ENCODE peak calls at places on chromosomes 4 and X, in six cellular contexts. One of them, this sample, is unnamed. For H3K4me1, the result is how much of the 10 kb centered on the place peaks cover.

GRCh38 chrX:48972214-48973164 is 845 bp upstream of the KCND1 start:
- DNase-seq in CD8-positive, alpha-beta memory T cell: no peak
- DNase-seq in transverse colon: peak
- DNase-seq in ovary: no peak
- DNase-seq in uterus: peak
- DNase-seq in fibroblast of lung: peak
- DNase-seq in this sample: no peak

GRCh38 chr4:8291701-8292387 is 22.3 kb downstream of the HTRA3 start:
- DNase-seq in CD8-positive, alpha-beta memory T cell: no peak
- DNase-seq in transverse colon: no peak
- DNase-seq in ovary: peak
- DNase-seq in uterus: peak
- DNase-seq in fibroblast of lung: no peak
- DNase-seq in this sample: peak

GRCh38 chrX:54495814-54496516 is at the start of gene FGD1:
- DNase-seq in CD8-positive, alpha-beta memory T cell: peak
- DNase-seq in transverse colon: peak
- DNase-seq in ovary: peak
- DNase-seq in uterus: peak
- DNase-seq in fibroblast of lung: peak
- DNase-seq in this sample: peak

GRCh38 chrX:151384807-151385206 is 12.2 kb upstream of the VMA21 start:
- DNase-seq in CD8-positive, alpha-beta memory T cell: no peak
- DNase-seq in transverse colon: no peak
- DNase-seq in ovary: no peak
- DNase-seq in uterus: no peak
- DNase-seq in fibroblast of lung: no peak
- DNase-seq in this sample: peak

GRCh38 chrX:77014655-77015377 is 432.4 kb upstream of the FGF16 start:
- DNase-seq in CD8-positive, alpha-beta memory T cell: no peak
- DNase-seq in transverse colon: no peak
- DNase-seq in ovary: no peak
- DNase-seq in uterus: no peak
- DNase-seq in fibroblast of lung: peak
- DNase-seq in this sample: no peak

GRCh38 chr4:55175779-55176231 is 50.4 kb upstream of the KDR start:
- DNase-seq in CD8-positive, alpha-beta memory T cell: no peak
- DNase-seq in transverse colon: no peak
- DNase-seq in ovary: no peak
- DNase-seq in uterus: no peak
- DNase-seq in fibroblast of lung: peak
- DNase-seq in this sample: no peak

GRCh38 chrX:37658352-37659030 is 27.1 kb upstream of the XK start:
- DNase-seq in CD8-positive, alpha-beta memory T cell: no peak
- DNase-seq in transverse colon: no peak
- DNase-seq in ovary: no peak
- DNase-seq in uterus: no peak
- DNase-seq in fibroblast of lung: no peak
- DNase-seq in this sample: no peak

GRCh38 chrX:151695583-151695930 is 299 bp downstream of the PRRG3 start:
- DNase-seq in CD8-positive, alpha-beta memory T cell: no peak
- DNase-seq in transverse colon: no peak
- DNase-seq in ovary: no peak
- DNase-seq in uterus: no peak
- DNase-seq in fibroblast of lung: no peak
- DNase-seq in this sample: no peak

GRCh38 chr4:106032851-106033286 is 137.6 kb downstream of the NPNT start:
- DNase-seq in CD8-positive, alpha-beta memory T cell: no peak
- DNase-seq in transverse colon: no peak
- DNase-seq in ovary: no peak
- DNase-seq in uterus: no peak
- DNase-seq in fibroblast of lung: peak
- DNase-seq in this sample: no peak

GRCh38 chrX:41956027-41956426 is 32.7 kb upstream of the CASK start:
- DNase-seq in CD8-positive, alpha-beta memory T cell: no peak
- DNase-seq in transverse colon: no peak
- DNase-seq in ovary: no peak
- DNase-seq in uterus: no peak
- DNase-seq in fibroblast of lung: no peak
- DNase-seq in this sample: no peak

GRCh38 chr4:6217716-6218381 is 17.5 kb upstream of the JAKMIP1 start:
- DNase-seq in CD8-positive, alpha-beta memory T cell: no peak
- DNase-seq in transverse colon: no peak
- DNase-seq in ovary: no peak
- DNase-seq in uterus: no peak
- DNase-seq in fibroblast of lung: no peak
- DNase-seq in this sample: no peak

GRCh38 chr4:7999279-7999678 is 59.6 kb upstream of the AFAP1 start:
- DNase-seq in CD8-positive, alpha-beta memory T cell: no peak
- DNase-seq in transverse colon: no peak
- DNase-seq in ovary: no peak
- DNase-seq in uterus: no peak
- DNase-seq in fibroblast of lung: no peak
- DNase-seq in this sample: no peak

GRCh38 chr4:54254915-54255246 is 25.8 kb downstream of the PDGFRA start:
- DNase-seq in CD8-positive, alpha-beta memory T cell: no peak
- DNase-seq in transverse colon: no peak
- DNase-seq in ovary: peak
- DNase-seq in uterus: no peak
- DNase-seq in fibroblast of lung: no peak
- DNase-seq in this sample: no peak

GRCh38 chr4:8646296-8647093 is 53.9 kb downstream of the CPZ start:
- DNase-seq in CD8-positive, alpha-beta memory T cell: no peak
- DNase-seq in transverse colon: no peak
- DNase-seq in ovary: peak
- DNase-seq in uterus: peak
- DNase-seq in fibroblast of lung: no peak
- DNase-seq in this sample: no peak

GRCh38 chr4:47774078-47774477 is 63.8 kb downstream of the CORIN start:
- DNase-seq in CD8-positive, alpha-beta memory T cell: no peak
- DNase-seq in transverse colon: no peak
- DNase-seq in ovary: no peak
- DNase-seq in uterus: no peak
- DNase-seq in fibroblast of lung: no peak
- DNase-seq in this sample: no peak

GRCh38 chr4:88792268-88792781 is 94.7 kb upstream of the NAP1L5 start:
- DNase-seq in CD8-positive, alpha-beta memory T cell: no peak
- DNase-seq in transverse colon: no peak
- DNase-seq in ovary: no peak
- DNase-seq in uterus: no peak
- DNase-seq in fibroblast of lung: peak
- DNase-seq in this sample: no peak

GRCh38 chr4:86657910-86658309 is 63.8 kb downstream of the PTPN13 start:
- DNase-seq in CD8-positive, alpha-beta memory T cell: no peak
- DNase-seq in transverse colon: no peak
- DNase-seq in ovary: no peak
- DNase-seq in uterus: no peak
- DNase-seq in fibroblast of lung: no peak
- DNase-seq in this sample: no peak

GRCh38 chr4:7325541-7325940 is 109.2 kb downstream of the PSAPL1 start:
- DNase-seq in CD8-positive, alpha-beta memory T cell: no peak
- DNase-seq in transverse colon: no peak
- DNase-seq in ovary: no peak
- DNase-seq in uterus: no peak
- DNase-seq in fibroblast of lung: no peak
- DNase-seq in this sample: peak

GRCh38 chr4:4256799-4257198 is 8.8 kb upstream of the TMEM128 start:
- DNase-seq in CD8-positive, alpha-beta memory T cell: no peak
- DNase-seq in transverse colon: no peak
- DNase-seq in ovary: no peak
- DNase-seq in uterus: no peak
- DNase-seq in fibroblast of lung: no peak
- DNase-seq in this sample: no peak

GRCh38 chr4:1748465-1748995 is 27.2 kb downstream of the TACC3 start:
- DNase-seq in CD8-positive, alpha-beta memory T cell: peak
- DNase-seq in transverse colon: peak
- DNase-seq in ovary: peak
- DNase-seq in uterus: peak
- DNase-seq in fibroblast of lung: peak
- DNase-seq in this sample: peak

GRCh38 chrX:31166416-31166815 is 94.6 kb upstream of the FTHL17 start:
- DNase-seq in CD8-positive, alpha-beta memory T cell: no peak
- DNase-seq in transverse colon: no peak
- DNase-seq in ovary: no peak
- DNase-seq in uterus: no peak
- DNase-seq in fibroblast of lung: peak
- DNase-seq in this sample: no peak

GRCh38 chr4:185634066-185634652 is 98.9 kb upstream of the PDLIM3 start:
- DNase-seq in CD8-positive, alpha-beta memory T cell: no peak
- DNase-seq in transverse colon: no peak
- DNase-seq in ovary: no peak
- DNase-seq in uterus: no peak
- DNase-seq in fibroblast of lung: no peak
- DNase-seq in this sample: no peak

GRCh38 chr4:94530073-94530472 is 78.3 kb downstream of the PDLIM5 start:
- DNase-seq in CD8-positive, alpha-beta memory T cell: no peak
- DNase-seq in transverse colon: no peak
- DNase-seq in ovary: no peak
- DNase-seq in uterus: no peak
- DNase-seq in fibroblast of lung: peak
- DNase-seq in this sample: no peak

GRCh38 chrX:80550722-80551121 is 130.5 kb downstream of the TENT5D start:
- DNase-seq in CD8-positive, alpha-beta memory T cell: no peak
- DNase-seq in transverse colon: no peak
- DNase-seq in ovary: no peak
- DNase-seq in uterus: no peak
- DNase-seq in fibroblast of lung: no peak
- DNase-seq in this sample: no peak

GRCh38 chrX:20271730-20272129 is 5.0 kb upstream of the RPS6KA3 start:
- DNase-seq in CD8-positive, alpha-beta memory T cell: no peak
- DNase-seq in transverse colon: no peak
- DNase-seq in ovary: no peak
- DNase-seq in uterus: no peak
- DNase-seq in fibroblast of lung: no peak
- DNase-seq in this sample: no peak

GRCh38 chrX:115531818-115532403 is 29.1 kb upstream of the PLS3 start:
- DNase-seq in CD8-positive, alpha-beta memory T cell: no peak
- DNase-seq in transverse colon: no peak
- DNase-seq in ovary: no peak
- DNase-seq in uterus: no peak
- DNase-seq in fibroblast of lung: peak
- DNase-seq in this sample: no peak

GRCh38 chrX:38376747-38377146 is 24.3 kb downstream of the OTC start:
- DNase-seq in CD8-positive, alpha-beta memory T cell: no peak
- DNase-seq in transverse colon: no peak
- DNase-seq in ovary: no peak
- DNase-seq in uterus: no peak
- DNase-seq in fibroblast of lung: no peak
- DNase-seq in this sample: no peak

GRCh38 chr4:38675167-38676121 is 11.4 kb downstream of the KLF3 start:
- DNase-seq in CD8-positive, alpha-beta memory T cell: peak
- DNase-seq in transverse colon: peak
- DNase-seq in ovary: peak
- DNase-seq in uterus: peak
- DNase-seq in fibroblast of lung: peak
- DNase-seq in this sample: peak

GRCh38 chr4:38678078-38678477 is 14.1 kb downstream of the KLF3 start:
- DNase-seq in CD8-positive, alpha-beta memory T cell: no peak
- DNase-seq in transverse colon: no peak
- DNase-seq in ovary: no peak
- DNase-seq in uterus: no peak
- DNase-seq in fibroblast of lung: peak
- DNase-seq in this sample: no peak

GRCh38 chr4:38674206-38675144 is 10.5 kb downstream of the KLF3 start:
- DNase-seq in CD8-positive, alpha-beta memory T cell: no peak
- DNase-seq in transverse colon: no peak
- DNase-seq in ovary: no peak
- DNase-seq in uterus: no peak
- DNase-seq in fibroblast of lung: peak
- DNase-seq in this sample: no peak

GRCh38 chr4:38677466-38677865 is 13.5 kb downstream of the KLF3 start:
- DNase-seq in CD8-positive, alpha-beta memory T cell: no peak
- DNase-seq in transverse colon: no peak
- DNase-seq in ovary: no peak
- DNase-seq in uterus: no peak
- DNase-seq in fibroblast of lung: no peak
- DNase-seq in this sample: no peak

GRCh38 chr4:38676986-38677385 is 13.0 kb downstream of the KLF3 start:
- DNase-seq in CD8-positive, alpha-beta memory T cell: no peak
- DNase-seq in transverse colon: peak
- DNase-seq in ovary: no peak
- DNase-seq in uterus: no peak
- DNase-seq in fibroblast of lung: no peak
- DNase-seq in this sample: no peak
- H3K4me1 ChIP-seq in CD8-positive, alpha-beta memory T cell: half or more
- H3K4me1 ChIP-seq in transverse colon: half or more
- H3K4me1 ChIP-seq in ovary: under half
- H3K4me1 ChIP-seq in uterus: under half
- H3K4me1 ChIP-seq in fibroblast of lung: under half
- H3K4me1 ChIP-seq in this sample: half or more

GRCh38 chr4:184421558-184422155 is 52.7 kb downstream of the IRF2 start:
- DNase-seq in CD8-positive, alpha-beta memory T cell: no peak
- DNase-seq in transverse colon: no peak
- DNase-seq in ovary: no peak
- DNase-seq in uterus: no peak
- DNase-seq in fibroblast of lung: no peak
- DNase-seq in this sample: no peak
- H3K4me1 ChIP-seq in CD8-positive, alpha-beta memory T cell: half or more
- H3K4me1 ChIP-seq in transverse colon: under half
- H3K4me1 ChIP-seq in ovary: under half
- H3K4me1 ChIP-seq in uterus: under half
- H3K4me1 ChIP-seq in fibroblast of lung: under half
- H3K4me1 ChIP-seq in this sample: half or more

GRCh38 chr4:79897174-79897573 is 175.9 kb downstream of the ANTXR2 start:
- DNase-seq in CD8-positive, alpha-beta memory T cell: no peak
- DNase-seq in transverse colon: no peak
- DNase-seq in ovary: no peak
- DNase-seq in uterus: no peak
- DNase-seq in fibroblast of lung: no peak
- DNase-seq in this sample: no peak
- H3K4me1 ChIP-seq in CD8-positive, alpha-beta memory T cell: under half
- H3K4me1 ChIP-seq in transverse colon: under half
- H3K4me1 ChIP-seq in ovary: under half
- H3K4me1 ChIP-seq in uterus: under half
- H3K4me1 ChIP-seq in fibroblast of lung: under half
- H3K4me1 ChIP-seq in this sample: under half

GRCh38 chrX:40100537-40101429 is 3.0 kb upstream of the BCOR start:
- DNase-seq in CD8-positive, alpha-beta memory T cell: no peak
- DNase-seq in transverse colon: no peak
- DNase-seq in ovary: no peak
- DNase-seq in uterus: no peak
- DNase-seq in fibroblast of lung: no peak
- DNase-seq in this sample: no peak
- H3K4me1 ChIP-seq in CD8-positive, alpha-beta memory T cell: under half
- H3K4me1 ChIP-seq in transverse colon: under half
- H3K4me1 ChIP-seq in ovary: under half
- H3K4me1 ChIP-seq in uterus: under half
- H3K4me1 ChIP-seq in fibroblast of lung: under half
- H3K4me1 ChIP-seq in this sample: under half

GRCh38 chr4:101792056-101792575 is 1.6 kb downstream of the BANK1 start:
- DNase-seq in CD8-positive, alpha-beta memory T cell: no peak
- DNase-seq in transverse colon: no peak
- DNase-seq in ovary: no peak
- DNase-seq in uterus: no peak
- DNase-seq in fibroblast of lung: peak
- DNase-seq in this sample: no peak
- H3K4me1 ChIP-seq in CD8-positive, alpha-beta memory T cell: under half
- H3K4me1 ChIP-seq in transverse colon: under half
- H3K4me1 ChIP-seq in ovary: under half
- H3K4me1 ChIP-seq in uterus: under half
- H3K4me1 ChIP-seq in fibroblast of lung: under half
- H3K4me1 ChIP-seq in this sample: under half

GRCh38 chr4:10303291-10303690 is 153.9 kb downstream of the ZNF518B start:
- DNase-seq in CD8-positive, alpha-beta memory T cell: no peak
- DNase-seq in transverse colon: no peak
- DNase-seq in ovary: no peak
- DNase-seq in uterus: no peak
- DNase-seq in fibroblast of lung: no peak
- DNase-seq in this sample: no peak
- H3K4me1 ChIP-seq in CD8-positive, alpha-beta memory T cell: under half
- H3K4me1 ChIP-seq in transverse colon: under half
- H3K4me1 ChIP-seq in ovary: under half
- H3K4me1 ChIP-seq in uterus: under half
- H3K4me1 ChIP-seq in fibroblast of lung: under half
- H3K4me1 ChIP-seq in this sample: under half

This sample was measured in lower lobe of right lung.